ENCODE peak calls at places on chromosomes 6 and 20, in four cellular contexts. J, R, I and E are unnamed samples.

GRCh38 chr6:53437557-53438202 is 88.9 kb upstream of the ELOVL5 start:
- DNase-seq in J (peak), R (no peak), I (peak), E (peak)

GRCh38 chr20:19460386-19460785 is 247.9 kb downstream of the SLC24A3 start:
- DNase-seq in J (no peak), R (no peak), I (no peak), E (no peak)

GRCh38 chr20:23800865-23801264 is 25.7 kb downstream of the CST2 start:
- DNase-seq in J (no peak), R (no peak), I (no peak), E (no peak)

GRCh38 chr6:40909811-40910210 is 129.2 kb downstream of the UNC5CL start:
- DNase-seq in J (no peak), R (no peak), I (no peak), E (no peak)

GRCh38 chr6:40763001-40763400 is 175.8 kb upstream of the LRFN2 start:
- DNase-seq in J (no peak), R (no peak), I (peak), E (no peak)

GRCh38 chr20:63059684-63060056 is 52.9 kb upstream of the BHLHE23 start:
- DNase-seq in J (no peak), R (no peak), I (no peak), E (no peak)

GRCh38 chr6:14784596-14785360 is 461.1 kb upstream of the JARID2 start:
- DNase-seq in J (peak), R (no peak), I (no peak), E (no peak)

GRCh38 chr6:111890981-111891380 is 17.7 kb upstream of the FYN start:
- DNase-seq in J (no peak), R (no peak), I (no peak), E (no peak)

GRCh38 chr6:8219352-8219943 is 117.1 kb upstream of the EEF1E1 start:
- DNase-seq in J (peak), R (no peak), I (peak), E (peak)

GRCh38 chr6:18147160-18147559 is 7.7 kb downstream of the TPMT start:
- DNase-seq in J (no peak), R (no peak), I (peak), E (no peak)

GRCh38 chr6:18371010-18371409 is 16.1 kb upstream of the RNF144B start:
- DNase-seq in J (no peak), R (no peak), I (no peak), E (no peak)

GRCh38 chr6:154448448-154449096 is 61.9 kb downstream of the CNKSR3 start:
- DNase-seq in J (no peak), R (no peak), I (no peak), E (no peak)

GRCh38 chr20:63896136-63896890 is 1.4 kb downstream of the DNAJC5 start:
- DNase-seq in J (peak), R (peak), I (peak), E (peak)

GRCh38 chr6:169961772-169962561 is 210.5 kb downstream of the ERMARD start:
- DNase-seq in J (no peak), R (no peak), I (peak), E (no peak)

GRCh38 chr6:15025416-15025815 is 220.5 kb upstream of the JARID2 start:
- DNase-seq in J (no peak), R (no peak), I (no peak), E (no peak)

GRCh38 chr20:34528921-34529297 is 12.7 kb downstream of the DYNLRB1 start:
- DNase-seq in J (no peak), R (no peak), I (no peak), E (no peak)

GRCh38 chr6:90251295-90251992 is 45.2 kb downstream of the BACH2 start:
- DNase-seq in J (peak), R (no peak), I (no peak), E (no peak)

GRCh38 chr20:49887251-49887827 is 28.0 kb downstream of the SPATA2 start:
- DNase-seq in J (no peak), R (no peak), I (no peak), E (no peak)

GRCh38 chr6:139135578-139136545 is 982 bp downstream of the HECA start:
- DNase-seq in J (peak), R (peak), I (peak), E (peak)

GRCh38 chr6:49468042-49468441 is 4.9 kb downstream of the CENPQ start:
- DNase-seq in J (no peak), R (no peak), I (no peak), E (no peak)

GRCh38 chr6:89310929-89311328 is 4.2 kb downstream of the GABRR2 start:
- DNase-seq in J (no peak), R (no peak), I (no peak), E (no peak)

GRCh38 chr6:42007286-42007685 is 43.0 kb upstream of the TAF8 start:
- DNase-seq in J (no peak), R (no peak), I (no peak), E (no peak)

GRCh38 chr6:104679971-104680370 is 179.7 kb downstream of the HACE1 start:
- DNase-seq in J (no peak), R (no peak), I (no peak), E (no peak)

GRCh38 chr6:137351890-137352289 is 132.7 kb upstream of the IFNGR1 start:
- DNase-seq in J (no peak), R (no peak), I (no peak), E (no peak)

GRCh38 chr6:111813247-111814162 is 59.7 kb downstream of the FYN start:
- DNase-seq in J (no peak), R (no peak), I (no peak), E (no peak)

GRCh38 chr6:79610301-79611009 is 20.7 kb upstream of the SH3BGRL2 start:
- DNase-seq in J (no peak), R (no peak), I (no peak), E (no peak)

GRCh38 chr6:108616544-108616943 is 55.8 kb downstream of the FOXO3 start:
- DNase-seq in J (no peak), R (no peak), I (no peak), E (no peak)

GRCh38 chr6:22826961-22827360 is 257.6 kb downstream of the HDGFL1 start:
- DNase-seq in J (no peak), R (no peak), I (no peak), E (no peak)

GRCh38 chr6:13508711-13509705 is 21.6 kb upstream of the GFOD1 start:
- DNase-seq in J (no peak), R (no peak), I (peak), E (peak)

GRCh38 chr6:9467746-9468145 is 947.1 kb downstream of the TFAP2A start:
- DNase-seq in J (no peak), R (no peak), I (no peak), E (no peak)

GRCh38 chr6:131255911-131256310 is 120.6 kb downstream of the AKAP7 start:
- DNase-seq in J (no peak), R (no peak), I (no peak), E (no peak)

GRCh38 chr20:9628589-9628988 is 114.2 kb downstream of the LAMP5 start:
- DNase-seq in J (no peak), R (no peak), I (no peak), E (no peak)

GRCh38 chr20:3479025-3479424 is 8.2 kb downstream of the ATRN start:
- DNase-seq in J (no peak), R (no peak), I (no peak), E (no peak)

GRCh38 chr6:100175814-100176275 is 181.8 kb upstream of the MCHR2 start:
- DNase-seq in J (no peak), R (no peak), I (no peak), E (no peak)

GRCh38 chr6:78619016-78619415 is 248.3 kb upstream of the IRAK1BP1 start:
- DNase-seq in J (no peak), R (no peak), I (no peak), E (no peak)

GRCh38 chr6:11700118-11700718 is 78.4 kb downstream of the ADTRP start:
- DNase-seq in J (peak), R (no peak), I (no peak), E (no peak)

GRCh38 chr20:36400901-36401300 is 94.8 kb downstream of the DLGAP4 start:
- DNase-seq in J (no peak), R (no peak), I (no peak), E (no peak)

GRCh38 chr20:55353206-55353605 is 652.1 kb downstream of the CBLN4 start:
- DNase-seq in J (no peak), R (no peak), I (no peak), E (no peak)

GRCh38 chr20:25525857-25526256 is 59.5 kb downstream of the NINL start:
- DNase-seq in J (no peak), R (no peak), I (no peak), E (no peak)

GRCh38 chr6:142045380-142046270 is 87.1 kb upstream of the GJE1 start:
- DNase-seq in J (no peak), R (no peak), I (no peak), E (no peak)
- TF ChIP-seq CTCF in J (no peak), R (no peak), I (no peak), E (no peak)

DNA sequence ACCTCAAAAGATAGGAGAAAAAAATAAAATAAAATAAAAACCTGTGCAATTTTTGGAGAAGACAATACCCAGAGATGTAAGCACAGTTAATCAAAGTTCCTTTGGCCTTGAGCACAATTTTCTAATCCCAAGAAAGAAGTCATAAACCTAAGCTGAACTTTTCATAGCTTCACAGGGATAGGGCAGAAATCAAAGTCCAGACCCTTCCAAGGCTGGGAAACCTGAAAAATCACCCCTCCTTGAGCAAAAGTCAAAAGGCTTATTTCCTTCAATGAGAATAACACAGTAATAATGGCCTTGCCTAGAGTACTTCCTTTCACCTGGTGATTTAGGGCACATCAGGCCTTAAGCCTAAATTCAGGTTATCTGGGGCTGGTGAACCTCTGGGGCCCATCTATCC is 415.0 kb upstream of the BTBD3 start:
- DNase-seq in J (no peak), R (no peak), I (no peak), E (no peak)
- TF ChIP-seq CTCF in J (no peak), R (no peak), I (no peak), E (no peak)

GRCh38 chr6:31730631-31731086 is 1.6 kb upstream of the DDAH2 start:
- DNase-seq in J (no peak), R (no peak), I (no peak), E (no peak)

GRCh38 chr6:31727717-31728671 is 1.1 kb downstream of the DDAH2 start:
- DNase-seq in J (peak), R (no peak), I (no peak), E (peak)

GRCh38 chr6:31729515-31729978 is 448 bp upstream of the DDAH2 start:
- DNase-seq in J (peak), R (peak), I (peak), E (peak)

GRCh38 chr6:31729979-31730630 is 1.0 kb upstream of the DDAH2 start:
- DNase-seq in J (peak), R (peak), I (peak), E (peak)

GRCh38 chr6:31728767-31729514 is at the start of gene DDAH2:
- DNase-seq in J (no peak), R (no peak), I (no peak), E (no peak)
- TF ChIP-seq CTCF in J (peak), R (peak), I (no peak), E (no peak)

GRCh38 chr20:17965042-17965697 is 3.4 kb downstream of the SNX5 start:
- DNase-seq in J (no peak), R (no peak), I (peak), E (no peak)

GRCh38 chr20:17967595-17968365 is 814 bp downstream of the SNX5 start:
- DNase-seq in J (peak), R (no peak), I (peak), E (no peak)

GRCh38 chr20:17968366-17969275 is at the start of the genes MGME1 and SNX5:
- DNase-seq in J (peak), R (peak), I (peak), E (peak)

GRCh38 chr20:17964632-17965031 is 4.0 kb downstream of the SNX5 start:
- DNase-seq in J (no peak), R (no peak), I (no peak), E (no peak)

DNA sequence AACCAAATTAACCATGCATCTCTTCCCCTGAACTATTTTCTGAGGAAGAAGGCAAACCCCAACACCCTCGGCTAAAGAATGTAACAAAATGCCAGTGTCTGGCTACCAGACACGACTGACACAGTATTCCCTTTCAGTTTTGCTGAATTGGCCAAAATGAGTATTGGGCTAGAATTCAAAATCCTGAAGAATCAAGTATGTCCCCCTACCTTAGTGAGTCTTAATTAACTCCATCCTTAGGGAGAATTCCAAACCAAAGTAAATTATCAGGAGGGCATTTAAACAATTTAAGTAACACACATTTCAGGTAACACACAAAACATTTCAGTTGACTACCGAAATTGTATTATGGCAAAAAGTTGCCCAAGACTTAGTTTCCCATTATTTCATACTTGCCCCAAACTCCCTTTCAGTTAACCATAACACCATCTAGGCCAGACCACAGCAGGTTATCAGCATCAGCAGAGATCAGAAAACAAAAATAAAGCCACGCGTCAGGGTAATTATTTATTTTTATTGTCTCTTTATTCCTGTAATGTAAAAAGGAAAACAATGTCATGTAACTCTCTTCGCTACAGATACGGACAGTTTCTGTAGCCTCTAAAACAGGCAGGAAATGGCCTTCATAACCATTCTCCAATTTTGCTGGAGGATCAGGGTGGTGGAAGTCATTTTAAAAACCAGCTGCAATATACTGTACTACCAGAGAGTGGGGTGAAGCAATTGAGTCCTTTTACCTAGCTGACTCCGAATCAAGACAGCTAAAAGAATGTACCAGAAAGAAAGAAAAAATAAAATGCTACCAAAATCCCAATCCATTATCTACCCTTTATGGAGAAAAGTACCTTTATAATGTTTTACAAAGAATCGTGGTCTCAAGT is 1.9 kb downstream of the SNX5 start:
- DNase-seq in J (peak), R (no peak), I (no peak), E (peak)
- TF ChIP-seq CTCF in J (peak), R (peak), I (no peak), E (peak)